ENCODE peak calls at places on chromosome 18, in four cellular contexts. One of them, this sample, is unnamed.

GRCh38 chr18:7896164-7896563 is 329.0 kb downstream of the PTPRM start:
- DNase-seq in sigmoid colon: no peak
- DNase-seq in activated CD8-positive, alpha-beta T cell treated with anti-CD3 and anti-CD28 coated beads for 36 hours: no peak
- DNase-seq in glutamatergic neuron: no peak
- DNase-seq in this sample: no peak

GRCh38 chr18:69916412-69916811 is 31.3 kb downstream of the CD226 start:
- DNase-seq in sigmoid colon: no peak
- DNase-seq in activated CD8-positive, alpha-beta T cell treated with anti-CD3 and anti-CD28 coated beads for 36 hours: no peak
- DNase-seq in glutamatergic neuron: no peak
- DNase-seq in this sample: no peak

GRCh38 chr18:55088000-55088401 is 128.7 kb upstream of the CCDC68 start:
- DNase-seq in sigmoid colon: no peak
- DNase-seq in activated CD8-positive, alpha-beta T cell treated with anti-CD3 and anti-CD28 coated beads for 36 hours: no peak
- DNase-seq in glutamatergic neuron: no peak
- DNase-seq in this sample: no peak

GRCh38 chr18:23992119-23992940 is 22.2 kb upstream of the TTC39C start:
- DNase-seq in sigmoid colon: no peak
- DNase-seq in activated CD8-positive, alpha-beta T cell treated with anti-CD3 and anti-CD28 coated beads for 36 hours: peak; percentile 63
- DNase-seq in glutamatergic neuron: no peak
- DNase-seq in this sample: no peak

GRCh38 chr18:75714766-75715165 is 287.3 kb upstream of the SMIM21 start:
- DNase-seq in sigmoid colon: no peak
- DNase-seq in activated CD8-positive, alpha-beta T cell treated with anti-CD3 and anti-CD28 coated beads for 36 hours: no peak
- DNase-seq in glutamatergic neuron: no peak
- DNase-seq in this sample: no peak

GRCh38 chr18:42821492-42821891 is 294.0 kb downstream of the RIT2 start:
- DNase-seq in sigmoid colon: no peak
- DNase-seq in activated CD8-positive, alpha-beta T cell treated with anti-CD3 and anti-CD28 coated beads for 36 hours: no peak
- DNase-seq in glutamatergic neuron: no peak
- DNase-seq in this sample: no peak

GRCh38 chr18:47978603-47979002 is 48.1 kb upstream of the SMAD2 start:
- DNase-seq in sigmoid colon: no peak
- DNase-seq in activated CD8-positive, alpha-beta T cell treated with anti-CD3 and anti-CD28 coated beads for 36 hours: no peak
- DNase-seq in glutamatergic neuron: no peak
- DNase-seq in this sample: no peak

GRCh38 chr18:73924836-73925235 is 222.8 kb downstream of the FBXO15 start:
- DNase-seq in sigmoid colon: no peak
- DNase-seq in activated CD8-positive, alpha-beta T cell treated with anti-CD3 and anti-CD28 coated beads for 36 hours: no peak
- DNase-seq in glutamatergic neuron: no peak
- DNase-seq in this sample: peak; percentile 70

GRCh38 chr18:13231151-13231550 is 12.6 kb downstream of the LDLRAD4 start:
- DNase-seq in sigmoid colon: no peak
- DNase-seq in activated CD8-positive, alpha-beta T cell treated with anti-CD3 and anti-CD28 coated beads for 36 hours: no peak
- DNase-seq in glutamatergic neuron: no peak
- DNase-seq in this sample: no peak

GRCh38 chr18:57837917-57838548 is 34.9 kb upstream of the ATP8B1 start:
- DNase-seq in sigmoid colon: no peak
- DNase-seq in activated CD8-positive, alpha-beta T cell treated with anti-CD3 and anti-CD28 coated beads for 36 hours: peak; percentile 81
- DNase-seq in glutamatergic neuron: no peak
- DNase-seq in this sample: no peak

DNA sequence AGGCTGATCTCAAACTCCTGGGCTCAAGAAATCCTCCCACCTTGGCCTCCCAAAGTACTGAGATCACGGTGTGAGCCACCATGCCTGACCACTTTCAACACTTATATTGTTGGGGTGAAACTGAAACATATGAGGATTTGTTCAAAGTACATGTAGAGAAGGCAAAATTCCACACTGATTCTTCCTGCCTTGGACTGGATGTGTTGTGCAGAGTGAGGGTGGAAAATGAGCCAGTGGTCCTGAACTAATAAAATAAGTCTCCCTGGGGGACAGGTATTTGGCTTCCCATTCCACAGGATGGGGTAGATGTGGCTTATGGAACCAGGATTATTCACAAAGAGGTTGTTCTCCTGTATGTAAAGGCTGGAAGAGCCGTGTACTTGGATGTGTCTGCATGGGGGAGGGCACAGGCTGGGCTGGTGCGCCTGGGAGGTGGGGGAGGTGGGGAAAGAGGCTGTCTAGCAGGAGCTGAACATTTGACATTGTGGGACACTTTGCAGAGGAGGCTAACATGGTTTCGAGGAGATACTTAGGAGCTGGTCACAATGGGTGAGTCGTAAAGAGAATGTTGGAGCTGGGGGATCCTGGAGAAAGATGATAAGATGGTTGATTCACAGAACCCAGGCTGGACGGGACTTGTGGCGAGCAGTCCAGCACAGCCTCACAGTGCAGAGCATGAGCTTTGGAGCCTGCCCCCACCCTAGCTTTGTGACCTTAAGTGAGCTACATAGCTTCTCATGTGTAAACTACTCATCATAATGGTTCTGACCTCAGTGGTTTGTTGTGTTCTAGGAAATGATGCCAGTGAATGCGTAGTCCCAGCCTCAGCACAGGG is at the start of gene TXNDC2:
- DNase-seq in sigmoid colon: no peak
- DNase-seq in activated CD8-positive, alpha-beta T cell treated with anti-CD3 and anti-CD28 coated beads for 36 hours: no peak
- DNase-seq in glutamatergic neuron: no peak
- DNase-seq in this sample: no peak
- TF ChIP-seq CTCF in sigmoid colon: no peak
- TF ChIP-seq CTCF in activated CD8-positive, alpha-beta T cell treated with anti-CD3 and anti-CD28 coated beads for 36 hours: no peak
- TF ChIP-seq CTCF in glutamatergic neuron: no peak
- TF ChIP-seq CTCF in this sample: no peak

DNA sequence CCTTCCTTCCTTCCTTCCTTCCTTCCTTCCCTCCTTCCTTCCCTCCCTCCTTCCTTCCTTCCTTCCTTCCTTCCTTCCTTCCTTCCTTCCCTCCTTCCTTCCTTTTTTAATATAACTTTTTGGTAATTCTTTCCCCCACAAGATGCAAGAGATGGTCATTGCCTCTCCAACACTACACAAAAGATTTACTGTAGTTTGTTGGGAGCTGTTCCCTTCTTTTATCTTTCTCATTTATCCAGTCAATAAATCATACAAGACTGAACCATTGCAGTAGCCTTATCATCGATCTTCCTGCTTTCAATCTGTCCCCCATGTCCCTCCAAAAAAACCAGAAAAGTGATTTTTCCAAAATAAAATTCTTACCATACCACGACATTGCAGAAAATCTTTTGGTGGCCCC is 8.2 kb downstream of the APCDD1 start:
- DNase-seq in sigmoid colon: no peak
- DNase-seq in activated CD8-positive, alpha-beta T cell treated with anti-CD3 and anti-CD28 coated beads for 36 hours: no peak
- DNase-seq in glutamatergic neuron: no peak
- DNase-seq in this sample: no peak
- TF ChIP-seq CTCF in sigmoid colon: no peak
- TF ChIP-seq CTCF in activated CD8-positive, alpha-beta T cell treated with anti-CD3 and anti-CD28 coated beads for 36 hours: no peak
- TF ChIP-seq CTCF in glutamatergic neuron: no peak
- TF ChIP-seq CTCF in this sample: no peak

GRCh38 chr18:46767217-46767616 is 10.4 kb upstream of the ST8SIA5 start:
- DNase-seq in sigmoid colon: no peak
- DNase-seq in activated CD8-positive, alpha-beta T cell treated with anti-CD3 and anti-CD28 coated beads for 36 hours: no peak
- DNase-seq in glutamatergic neuron: no peak
- DNase-seq in this sample: no peak

GRCh38 chr18:46768166-46768921 is 11.5 kb upstream of the ST8SIA5 start:
- DNase-seq in sigmoid colon: no peak
- DNase-seq in activated CD8-positive, alpha-beta T cell treated with anti-CD3 and anti-CD28 coated beads for 36 hours: no peak
- DNase-seq in glutamatergic neuron: no peak
- DNase-seq in this sample: no peak

GRCh38 chr18:46771141-46771540 is 14.3 kb upstream of the ST8SIA5 start:
- DNase-seq in sigmoid colon: no peak
- DNase-seq in activated CD8-positive, alpha-beta T cell treated with anti-CD3 and anti-CD28 coated beads for 36 hours: no peak
- DNase-seq in glutamatergic neuron: no peak
- DNase-seq in this sample: no peak

GRCh38 chr18:46770708-46771107 is 13.9 kb upstream of the ST8SIA5 start:
- DNase-seq in sigmoid colon: no peak
- DNase-seq in activated CD8-positive, alpha-beta T cell treated with anti-CD3 and anti-CD28 coated beads for 36 hours: no peak
- DNase-seq in glutamatergic neuron: no peak
- DNase-seq in this sample: no peak

DNA sequence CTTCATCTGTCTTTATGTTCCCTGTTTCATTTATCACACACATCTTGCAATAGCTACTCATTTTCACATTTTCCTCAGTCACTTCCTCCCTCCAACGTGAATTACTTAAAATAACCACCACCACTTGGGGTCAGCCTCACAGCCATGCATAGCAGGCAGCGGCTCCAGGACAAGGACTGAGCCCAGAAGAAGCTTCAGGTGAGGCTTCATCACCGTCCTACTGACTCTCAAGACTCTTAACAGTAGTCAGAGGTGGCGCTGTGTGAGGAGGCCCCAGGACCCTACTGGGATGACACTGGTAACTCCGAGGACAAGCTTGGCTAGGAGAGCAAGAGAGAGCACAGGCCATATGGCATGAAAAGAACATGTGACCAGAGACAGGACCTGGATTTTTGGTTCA is 15.5 kb upstream of the ST8SIA5 start:
- DNase-seq in sigmoid colon: no peak
- DNase-seq in activated CD8-positive, alpha-beta T cell treated with anti-CD3 and anti-CD28 coated beads for 36 hours: no peak
- DNase-seq in glutamatergic neuron: no peak
- DNase-seq in this sample: no peak
- TF ChIP-seq CTCF in sigmoid colon: no peak
- TF ChIP-seq CTCF in activated CD8-positive, alpha-beta T cell treated with anti-CD3 and anti-CD28 coated beads for 36 hours: no peak
- TF ChIP-seq CTCF in glutamatergic neuron: no peak
- TF ChIP-seq CTCF in this sample: no peak

GRCh38 chr18:25669741-25670140 is 317.8 kb upstream of the ZNF521 start:
- DNase-seq in sigmoid colon: no peak
- DNase-seq in activated CD8-positive, alpha-beta T cell treated with anti-CD3 and anti-CD28 coated beads for 36 hours: no peak
- DNase-seq in glutamatergic neuron: no peak
- DNase-seq in this sample: no peak
- TF ChIP-seq CTCF in sigmoid colon: no peak
- TF ChIP-seq CTCF in activated CD8-positive, alpha-beta T cell treated with anti-CD3 and anti-CD28 coated beads for 36 hours: no peak
- TF ChIP-seq CTCF in glutamatergic neuron: no peak
- TF ChIP-seq CTCF in this sample: no peak

GRCh38 chr18:72541871-72542690 is 2.1 kb downstream of the CBLN2 start:
- DNase-seq in sigmoid colon: no peak
- DNase-seq in activated CD8-positive, alpha-beta T cell treated with anti-CD3 and anti-CD28 coated beads for 36 hours: peak; percentile 7
- DNase-seq in glutamatergic neuron: peak; percentile 52
- DNase-seq in this sample: no peak
- TF ChIP-seq CTCF in sigmoid colon: no peak
- TF ChIP-seq CTCF in activated CD8-positive, alpha-beta T cell treated with anti-CD3 and anti-CD28 coated beads for 36 hours: no peak
- TF ChIP-seq CTCF in glutamatergic neuron: no peak
- TF ChIP-seq CTCF in this sample: no peak

GRCh38 chr18:77067315-77068061 is 65.1 kb downstream of the MBP start:
- DNase-seq in sigmoid colon: peak; percentile 84
- DNase-seq in activated CD8-positive, alpha-beta T cell treated with anti-CD3 and anti-CD28 coated beads for 36 hours: peak; percentile 86
- DNase-seq in glutamatergic neuron: no peak
- DNase-seq in this sample: no peak
- TF ChIP-seq CTCF in sigmoid colon: no peak
- TF ChIP-seq CTCF in activated CD8-positive, alpha-beta T cell treated with anti-CD3 and anti-CD28 coated beads for 36 hours: no peak
- TF ChIP-seq CTCF in glutamatergic neuron: no peak
- TF ChIP-seq CTCF in this sample: no peak

This sample was measured in esophagus muscularis mucosa.